ENCODE peak calls at places on chromosomes 12 and 14, in five cellular contexts. G, N, P, Q and I are unnamed samples.

GRCh38 chr14:69716483-69717187 is 50.3 kb upstream of the SRSF5 start:
- DNase-seq in Q (no peak), N (peak; percentile 76), G (no peak), P (no peak), I (no peak)

GRCh38 chr14:54667764-54668163 is 100.8 kb downstream of the SAMD4A start:
- DNase-seq in Q (no peak), P (no peak), G (no peak), N (no peak), I (no peak)

GRCh38 chr12:68281685-68282084 is 28.3 kb upstream of the IL22 start:
- DNase-seq in Q (no peak), P (no peak), N (no peak), G (no peak), I (no peak)

GRCh38 chr12:112980491-112981158 is 2.3 kb downstream of the OAS2 start:
- DNase-seq in N (no peak), Q (no peak), G (no peak), P (no peak), I (no peak)

GRCh38 chr14:93160353-93160801 is 24.3 kb downstream of the MOAP1 start:
- DNase-seq in Q (no peak), G (no peak), P (peak; percentile 36), N (no peak), I (no peak)

GRCh38 chr12:60926256-60926655 is 1330.4 kb downstream of the SLC16A7 start:
- DNase-seq in N (no peak), P (no peak), G (no peak), Q (no peak), I (no peak)

GRCh38 chr14:31787377-31787776 is 226.2 kb downstream of the NUBPL start:
- DNase-seq in G (no peak), N (no peak), Q (no peak), P (no peak), I (no peak)

GRCh38 chr14:60882219-60882618 is 98.7 kb downstream of the TRMT5 start:
- DNase-seq in N (no peak), Q (no peak), G (no peak), P (no peak), I (no peak)

GRCh38 chr14:64110832-64111231 is 183.3 kb downstream of the ESR2 start:
- DNase-seq in Q (no peak), N (no peak), G (no peak), P (no peak), I (no peak)

GRCh38 chr14:99137913-99138571 is 134.0 kb downstream of the BCL11B start:
- DNase-seq in P (peak; percentile 33), G (no peak), N (no peak), Q (no peak), I (no peak)

GRCh38 chr12:10368206-10369171 is 21.4 kb downstream of the KLRK1 start:
- DNase-seq in G (no peak), P (no peak), Q (no peak), N (no peak), I (no peak)

GRCh38 chr12:18906354-18906753 is 168.4 kb downstream of the CAPZA3 start:
- DNase-seq in G (no peak), Q (no peak), P (no peak), N (no peak), I (no peak)

GRCh38 chr12:131494141-131494733 is 216.7 kb upstream of the SFSWAP start:
- DNase-seq in N (no peak), G (no peak), Q (no peak), P (no peak), I (no peak)

GRCh38 chr14:99721792-99722516 is 37.9 kb downstream of the CYP46A1 start:
- DNase-seq in N (no peak), G (no peak), P (no peak), Q (no peak), I (no peak)

GRCh38 chr14:37585101-37585479 is 10.0 kb downstream of the FOXA1 start:
- DNase-seq in N (no peak), Q (no peak), P (no peak), G (no peak), I (peak; percentile 29)

GRCh38 chr12:75452675-75453330 is 27.8 kb upstream of the GLIPR1 start:
- DNase-seq in G (no peak), N (peak; percentile 51), P (no peak), Q (no peak), I (no peak)

GRCh38 chr12:68397566-68398158 is 65.5 kb upstream of the MDM1 start:
- DNase-seq in P (no peak), N (no peak), G (no peak), Q (no peak), I (no peak)

GRCh38 chr12:28866715-28867503 is 282.2 kb upstream of the FAR2 start:
- DNase-seq in N (no peak), P (no peak), Q (no peak), G (no peak), I (no peak)

GRCh38 chr12:66197413-66198055 is 8.5 kb downstream of the IRAK3 start:
- DNase-seq in N (peak; percentile 20), P (no peak), Q (no peak), G (no peak), I (no peak)

GRCh38 chr14:22982477-22983245 is at the start of gene AJUBA:
- DNase-seq in G (peak; percentile 91), P (no peak), Q (peak; percentile 82), N (peak; percentile 93), I (peak; percentile 93)

GRCh38 chr14:29037428-29037827 is 270.8 kb downstream of the FOXG1 start:
- DNase-seq in G (no peak), Q (no peak), N (peak; percentile 72), P (no peak), I (no peak)

GRCh38 chr12:87196329-87196728 is 832.9 kb downstream of the C12orf50 start:
- DNase-seq in N (no peak), P (no peak), Q (no peak), G (no peak), I (no peak)

GRCh38 chr14:68594737-68595380 is 198.0 kb downstream of the ZFP36L1 start:
- DNase-seq in Q (no peak), G (no peak), P (no peak), N (no peak), I (no peak)

GRCh38 chr14:51963164-51963733 is 26.1 kb upstream of the RTRAF start:
- DNase-seq in Q (no peak), N (no peak), P (no peak), G (no peak), I (no peak)

GRCh38 chr12:6607751-6608591 is 792 bp upstream of the CHD4 start:
- DNase-seq in G (no peak), Q (peak; percentile 26), N (peak; percentile 58), P (peak; percentile 64), I (peak; percentile 51)

GRCh38 chr12:130132831-130133635 is 29.2 kb upstream of the FZD10 start:
- DNase-seq in G (no peak), P (no peak), N (no peak), Q (no peak), I (no peak)

GRCh38 chr14:63501429-63501828 is 41.7 kb downstream of the PPP2R5E start:
- DNase-seq in P (no peak), Q (no peak), G (no peak), N (no peak), I (no peak)

GRCh38 chr14:91167380-91167770 is 53.5 kb downstream of the DGLUCY start:
- DNase-seq in G (no peak), N (no peak), P (no peak), Q (no peak), I (no peak)

GRCh38 chr14:35146711-35147149 is 24.4 kb downstream of the PRORP start:
- DNase-seq in N (no peak), G (no peak), P (no peak), Q (no peak), I (no peak)

GRCh38 chr14:51319181-51319597 is 79.1 kb downstream of the TMX1 start:
- DNase-seq in Q (no peak), P (no peak), N (no peak), G (no peak), I (no peak)

GRCh38 chr12:43444940-43445564 is 107.0 kb downstream of the ADAMTS20 start:
- DNase-seq in G (no peak), N (peak; percentile 32), Q (no peak), P (peak; percentile 57), I (no peak)

GRCh38 chr14:42779024-42779423 is 1172.3 kb downstream of the LRFN5 start:
- DNase-seq in N (no peak), Q (no peak), P (no peak), G (no peak), I (no peak)

GRCh38 chr12:43057561-43057960 is 468.0 kb upstream of the PRICKLE1 start:
- DNase-seq in N (peak; percentile 15), G (no peak), Q (no peak), P (no peak), I (no peak)

GRCh38 chr12:122835693-122836026 is 403 bp downstream of the HIP1R start:
- DNase-seq in G (no peak), Q (no peak), N (no peak), P (peak; percentile 75), I (no peak)

GRCh38 chr14:89444044-89444443 is 27.0 kb upstream of the FOXN3 start:
- DNase-seq in G (no peak), P (peak; percentile 45), Q (peak; percentile 26), N (no peak), I (no peak)

DNA sequence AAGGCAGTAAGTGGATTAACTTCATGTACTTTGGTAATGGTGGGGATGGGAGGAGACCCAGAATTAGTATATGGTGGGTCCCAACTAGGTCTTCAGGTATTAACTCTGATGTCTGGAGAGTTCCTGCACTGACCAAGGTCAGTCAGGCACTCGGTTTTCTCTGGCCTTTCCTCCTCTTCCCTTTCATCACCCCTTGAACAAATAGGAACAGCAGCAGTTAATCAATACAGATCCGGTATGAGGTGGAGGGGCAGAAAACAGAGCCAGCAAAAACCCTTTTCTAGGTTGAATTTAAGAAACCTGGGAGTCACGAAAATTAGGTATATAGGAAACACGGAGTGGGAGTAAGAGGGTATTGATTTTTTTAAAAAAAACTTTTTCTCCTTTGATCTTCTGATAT is 4.0 kb downstream of the PFKM start:
- DNase-seq in Q (no peak), N (no peak), G (no peak), P (no peak), I (no peak)
- H3K4me3 ChIP-seq in Q (no peak overlapping the region), N (no peak overlapping the region), G (peak overlapping the region; percentile 75), P (no peak overlapping the region), I (peak overlapping the region; percentile 63)

GRCh38 chr14:105060751-105061427 is 4.3 kb downstream of the GPR132 start:
- DNase-seq in P (peak; percentile 69), Q (peak; percentile 66), G (peak; percentile 47), N (no peak), I (peak; percentile 59)

GRCh38 chr14:105058521-105059034 is 6.7 kb downstream of the GPR132 start:
- DNase-seq in Q (no peak), P (no peak), G (no peak), N (no peak), I (no peak)

GRCh38 chr14:105059035-105059916 is 6.0 kb downstream of the GPR132 start:
- DNase-seq in G (no peak), P (no peak), N (no peak), Q (no peak), I (no peak)

GRCh38 chr14:105061428-105062047 is 3.7 kb downstream of the GPR132 start:
- DNase-seq in G (peak; percentile 53), N (no peak), Q (peak; percentile 74), P (no peak), I (peak; percentile 78)

GRCh38 chr14:105059917-105060565 is 5.2 kb downstream of the GPR132 start:
- DNase-seq in Q (peak; percentile 15), N (no peak), G (no peak), P (no peak), I (no peak)
- TF ChIP-seq CTCF in Q (no peak), N (no peak), G (no peak), P (no peak), I (no peak)

GRCh38 chr14:20179218-20179617 is 11.5 kb upstream of the OR11G2 start:
- DNase-seq in G (no peak), P (no peak), N (no peak), Q (no peak), I (peak; percentile 45)
- H3K4me3 ChIP-seq in G (no peak overlapping the region), P (no peak overlapping the region), N (no peak overlapping the region), Q (no peak overlapping the region), I (no peak overlapping the region)

GRCh38 chr14:75176142-75176820 is at the start of gene TMED10:
- DNase-seq in N (peak; percentile 78), P (peak; percentile 95), Q (peak; percentile 90), G (peak; percentile 89), I (peak; percentile 93)
- TF ChIP-seq CTCF in N (no peak), P (no peak), Q (peak; percentile 17), G (no peak), I (no peak)